ENCODE peak calls at places on chromosome 11, in seven cellular contexts. H, I, B, R, P, D and M are unnamed samples.

GRCh38 chr11:86438685-86439084 is 64.0 kb downstream of the CCDC81 start:
- DNase-seq in D (no peak), H (no peak), B (no peak), I (no peak), P (no peak), R (peak), M (no peak)

GRCh38 chr11:95711162-95711944 is 78.2 kb downstream of the FAM76B start:
- DNase-seq in I (no peak), R (peak), B (no peak), D (peak), H (peak), P (no peak), M (no peak)

GRCh38 chr11:27291302-27291889 is 71.6 kb downstream of the CCDC34 start:
- DNase-seq in R (no peak), I (no peak), D (no peak), P (no peak), B (no peak), H (peak), M (no peak)

GRCh38 chr11:88051386-88051785 is 123.9 kb downstream of the RAB38 start:
- DNase-seq in B (no peak), D (no peak), P (no peak), R (peak), H (peak), I (no peak), M (no peak)

GRCh38 chr11:19714387-19715363 is 2.0 kb downstream of the NAV2 start:
- DNase-seq in D (peak), H (peak), I (no peak), P (no peak), R (peak), B (peak), M (peak)

GRCh38 chr11:85663080-85663729 is 1.7 kb downstream of the CREBZF start:
- DNase-seq in P (no peak), R (no peak), H (peak), B (peak), D (no peak), I (no peak), M (no peak)

GRCh38 chr11:2947744-2948143 is 18.5 kb upstream of the PHLDA2 start:
- DNase-seq in B (no peak), H (no peak), I (no peak), R (no peak), D (no peak), P (no peak), M (no peak)

GRCh38 chr11:94077568-94078293 is 50.9 kb upstream of the PANX1 start:
- DNase-seq in I (no peak), R (no peak), P (no peak), D (no peak), H (no peak), B (no peak), M (no peak)

GRCh38 chr11:110022548-110022947 is 70.6 kb upstream of the ZC3H12C start:
- DNase-seq in I (no peak), B (no peak), H (no peak), R (no peak), D (no peak), P (no peak), M (no peak)

GRCh38 chr11:123054301-123055065 is 7.5 kb downstream of the HSPA8 start:
- DNase-seq in I (no peak), H (peak), P (no peak), D (peak), B (peak), R (peak), M (no peak)

GRCh38 chr11:63504054-63504453 is 1.8 kb upstream of the LGALS12 start:
- DNase-seq in H (no peak), R (no peak), I (no peak), P (no peak), D (no peak), B (no peak), M (no peak)